ENCODE peak calls at places on chromosomes 16 and 17, in six cellular contexts. One of them, this sample, is unnamed.

GRCh38 chr16:57623251-57624043 is 5.0 kb upstream of the ADGRG1 start:
- DNase-seq in WTC11: peak; percentile 49
- DNase-seq in CD8-positive, alpha-beta T cell: no peak
- DNase-seq in mammary epithelial cell: peak; percentile 95
- DNase-seq in thoracic aorta: no peak
- DNase-seq in glutamatergic neuron: no peak
- DNase-seq in this sample: no peak

GRCh38 chr16:28192811-28193529 is 18.8 kb downstream of the XPO6 start:
- DNase-seq in thoracic aorta: no peak
- DNase-seq in CD8-positive, alpha-beta T cell: peak; percentile 89
- DNase-seq in WTC11: no peak
- DNase-seq in glutamatergic neuron: no peak
- DNase-seq in mammary epithelial cell: no peak
- DNase-seq in this sample: no peak

GRCh38 chr16:68179855-68180254 is 56.1 kb downstream of the ESRP2 start:
- DNase-seq in thoracic aorta: no peak
- DNase-seq in glutamatergic neuron: no peak
- DNase-seq in WTC11: no peak
- DNase-seq in CD8-positive, alpha-beta T cell: no peak
- DNase-seq in mammary epithelial cell: no peak
- DNase-seq in this sample: no peak

GRCh38 chr17:64596439-64596838 is 65.7 kb downstream of the SMURF2 start:
- DNase-seq in WTC11: no peak
- DNase-seq in mammary epithelial cell: no peak
- DNase-seq in CD8-positive, alpha-beta T cell: no peak
- DNase-seq in glutamatergic neuron: no peak
- DNase-seq in thoracic aorta: no peak
- DNase-seq in this sample: no peak

GRCh38 chr17:75950850-75951554 is 10.2 kb upstream of the FBF1 start:
- DNase-seq in CD8-positive, alpha-beta T cell: no peak
- DNase-seq in thoracic aorta: no peak
- DNase-seq in WTC11: no peak
- DNase-seq in glutamatergic neuron: no peak
- DNase-seq in mammary epithelial cell: no peak
- DNase-seq in this sample: no peak

GRCh38 chr16:79320956-79321355 is 279.6 kb downstream of the MAF start:
- DNase-seq in thoracic aorta: no peak
- DNase-seq in mammary epithelial cell: no peak
- DNase-seq in glutamatergic neuron: no peak
- DNase-seq in CD8-positive, alpha-beta T cell: no peak
- DNase-seq in WTC11: no peak
- DNase-seq in this sample: no peak

GRCh38 chr17:56125830-56126819 is 27.1 kb upstream of the ANKFN1 start:
- DNase-seq in thoracic aorta: no peak
- DNase-seq in mammary epithelial cell: peak; percentile 17
- DNase-seq in CD8-positive, alpha-beta T cell: no peak
- DNase-seq in WTC11: no peak
- DNase-seq in glutamatergic neuron: peak; percentile 24
- DNase-seq in this sample: peak; percentile 38

GRCh38 chr16:54397838-54398237 is 111.3 kb upstream of the IRX3 start:
- DNase-seq in CD8-positive, alpha-beta T cell: no peak
- DNase-seq in glutamatergic neuron: no peak
- DNase-seq in thoracic aorta: no peak
- DNase-seq in mammary epithelial cell: no peak
- DNase-seq in WTC11: no peak
- DNase-seq in this sample: no peak

GRCh38 chr16:9092282-9092962 is 978 bp downstream of the HAPSTR1 start:
- DNase-seq in mammary epithelial cell: no peak
- DNase-seq in thoracic aorta: no peak
- DNase-seq in glutamatergic neuron: peak; percentile 41
- DNase-seq in WTC11: peak; percentile 35
- DNase-seq in CD8-positive, alpha-beta T cell: peak; percentile 64
- DNase-seq in this sample: peak; percentile 39

GRCh38 chr17:62658136-62658535 is 30.7 kb downstream of the MRC2 start:
- DNase-seq in thoracic aorta: no peak
- DNase-seq in WTC11: peak; percentile 3
- DNase-seq in CD8-positive, alpha-beta T cell: no peak
- DNase-seq in mammary epithelial cell: no peak
- DNase-seq in glutamatergic neuron: no peak
- DNase-seq in this sample: no peak

GRCh38 chr17:49108318-49108717 is 24.3 kb upstream of the B4GALNT2 start:
- DNase-seq in glutamatergic neuron: no peak
- DNase-seq in thoracic aorta: no peak
- DNase-seq in mammary epithelial cell: peak; percentile 37
- DNase-seq in WTC11: no peak
- DNase-seq in CD8-positive, alpha-beta T cell: no peak
- DNase-seq in this sample: no peak

DNA sequence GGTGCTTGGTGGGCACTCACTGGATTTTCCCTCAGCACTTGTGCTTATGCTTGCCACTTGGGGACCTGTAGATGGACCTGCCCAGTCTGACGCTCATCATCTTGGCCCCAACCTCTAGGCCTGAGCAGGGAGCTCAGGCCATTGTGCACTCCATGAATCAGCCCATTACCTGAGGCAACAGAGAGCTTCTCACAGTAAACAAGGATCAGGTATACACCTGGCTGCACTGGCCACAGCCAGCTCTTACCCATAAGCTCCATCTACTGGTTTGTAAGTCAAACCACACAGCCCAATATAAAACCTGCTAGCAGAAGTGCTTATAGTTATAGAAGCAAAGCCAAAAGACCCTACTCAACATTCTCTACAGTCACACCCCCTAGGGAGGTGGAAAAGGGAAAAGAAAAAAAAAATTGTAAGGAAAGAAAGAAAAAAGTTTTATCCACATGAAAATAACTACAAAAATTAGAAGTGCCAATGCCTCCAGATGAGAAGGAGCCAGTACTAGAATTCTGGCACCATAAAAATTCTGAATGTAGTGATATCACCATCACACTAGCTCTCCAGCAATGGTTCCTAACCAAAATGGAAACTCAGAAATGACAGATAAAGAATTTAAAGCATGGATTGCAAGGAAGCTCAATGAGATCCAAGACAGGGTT is 87.8 kb upstream of the CDH5 start:
- DNase-seq in WTC11: no peak
- DNase-seq in CD8-positive, alpha-beta T cell: no peak
- DNase-seq in glutamatergic neuron: no peak
- DNase-seq in mammary epithelial cell: peak; percentile 90
- DNase-seq in thoracic aorta: no peak
- DNase-seq in this sample: no peak
- TF ChIP-seq CTCF in WTC11: no peak
- TF ChIP-seq CTCF in CD8-positive, alpha-beta T cell: no peak
- TF ChIP-seq CTCF in glutamatergic neuron: no peak
- TF ChIP-seq CTCF in mammary epithelial cell: peak; percentile 77
- TF ChIP-seq CTCF in thoracic aorta: no peak
- TF ChIP-seq CTCF in this sample: no peak

GRCh38 chr16:81408409-81408950 is 36.1 kb upstream of the CMIP start:
- DNase-seq in thoracic aorta: no peak
- DNase-seq in WTC11: no peak
- DNase-seq in mammary epithelial cell: no peak
- DNase-seq in glutamatergic neuron: no peak
- DNase-seq in CD8-positive, alpha-beta T cell: no peak
- DNase-seq in this sample: no peak

GRCh38 chr16:81403601-81404391 is 40.8 kb upstream of the CMIP start:
- DNase-seq in glutamatergic neuron: peak; percentile 95
- DNase-seq in CD8-positive, alpha-beta T cell: peak; percentile 71
- DNase-seq in mammary epithelial cell: peak; percentile 69
- DNase-seq in thoracic aorta: peak; percentile 46
- DNase-seq in WTC11: peak; percentile 94
- DNase-seq in this sample: peak; percentile 95

GRCh38 chr16:81409016-81409556 is 35.5 kb upstream of the CMIP start:
- DNase-seq in CD8-positive, alpha-beta T cell: no peak
- DNase-seq in thoracic aorta: no peak
- DNase-seq in glutamatergic neuron: no peak
- DNase-seq in mammary epithelial cell: no peak
- DNase-seq in WTC11: no peak
- DNase-seq in this sample: no peak

GRCh38 chr16:81403208-81403600 is 41.4 kb upstream of the CMIP start:
- DNase-seq in CD8-positive, alpha-beta T cell: no peak
- DNase-seq in thoracic aorta: no peak
- DNase-seq in mammary epithelial cell: no peak
- DNase-seq in glutamatergic neuron: no peak
- DNase-seq in WTC11: no peak
- DNase-seq in this sample: no peak

DNA sequence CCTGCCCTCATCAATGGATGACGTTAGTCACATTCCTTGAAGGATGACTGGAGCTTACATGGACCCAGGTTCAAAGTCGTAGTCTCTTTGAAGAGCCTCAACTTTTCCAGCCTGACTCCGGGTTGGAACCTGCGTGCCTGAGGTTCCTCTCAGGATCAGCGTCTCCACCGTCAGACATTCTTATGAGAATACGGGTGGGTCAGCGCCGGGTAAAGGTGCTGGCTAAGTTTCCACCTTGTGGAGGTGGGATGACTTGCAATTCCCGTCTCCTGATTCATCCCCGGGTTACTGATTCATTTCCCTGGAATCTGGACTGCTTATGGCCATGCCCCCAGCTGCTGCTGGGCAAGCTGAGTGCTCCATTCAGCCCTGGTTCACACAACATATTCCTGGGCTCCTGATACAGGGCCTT is 38.9 kb upstream of the CMIP start:
- DNase-seq in WTC11: peak; percentile 36
- DNase-seq in glutamatergic neuron: no peak
- DNase-seq in CD8-positive, alpha-beta T cell: no peak
- DNase-seq in mammary epithelial cell: peak; percentile 98
- DNase-seq in thoracic aorta: no peak
- DNase-seq in this sample: no peak
- TF ChIP-seq CTCF in WTC11: no peak
- TF ChIP-seq CTCF in glutamatergic neuron: no peak
- TF ChIP-seq CTCF in CD8-positive, alpha-beta T cell: no peak
- TF ChIP-seq CTCF in mammary epithelial cell: peak; percentile 39
- TF ChIP-seq CTCF in thoracic aorta: no peak
- TF ChIP-seq CTCF in this sample: no peak

GRCh38 chr16:85829751-85830445 is 30.4 kb downstream of the COX4I1 start:
- DNase-seq in WTC11: no peak
- DNase-seq in CD8-positive, alpha-beta T cell: no peak
- DNase-seq in mammary epithelial cell: no peak
- DNase-seq in glutamatergic neuron: no peak
- DNase-seq in thoracic aorta: no peak
- DNase-seq in this sample: no peak

GRCh38 chr16:85834741-85835140 is 35.2 kb downstream of the COX4I1 start:
- DNase-seq in glutamatergic neuron: no peak
- DNase-seq in thoracic aorta: no peak
- DNase-seq in mammary epithelial cell: no peak
- DNase-seq in WTC11: no peak
- DNase-seq in CD8-positive, alpha-beta T cell: no peak
- DNase-seq in this sample: no peak

GRCh38 chr16:85833540-85833914 is 34.0 kb downstream of the COX4I1 start:
- DNase-seq in WTC11: no peak
- DNase-seq in CD8-positive, alpha-beta T cell: no peak
- DNase-seq in glutamatergic neuron: no peak
- DNase-seq in mammary epithelial cell: no peak
- DNase-seq in thoracic aorta: no peak
- DNase-seq in this sample: no peak

GRCh38 chr16:85835227-85835751 is 35.8 kb downstream of the COX4I1 start:
- DNase-seq in thoracic aorta: no peak
- DNase-seq in mammary epithelial cell: no peak
- DNase-seq in CD8-positive, alpha-beta T cell: no peak
- DNase-seq in glutamatergic neuron: no peak
- DNase-seq in WTC11: no peak
- DNase-seq in this sample: no peak

DNA sequence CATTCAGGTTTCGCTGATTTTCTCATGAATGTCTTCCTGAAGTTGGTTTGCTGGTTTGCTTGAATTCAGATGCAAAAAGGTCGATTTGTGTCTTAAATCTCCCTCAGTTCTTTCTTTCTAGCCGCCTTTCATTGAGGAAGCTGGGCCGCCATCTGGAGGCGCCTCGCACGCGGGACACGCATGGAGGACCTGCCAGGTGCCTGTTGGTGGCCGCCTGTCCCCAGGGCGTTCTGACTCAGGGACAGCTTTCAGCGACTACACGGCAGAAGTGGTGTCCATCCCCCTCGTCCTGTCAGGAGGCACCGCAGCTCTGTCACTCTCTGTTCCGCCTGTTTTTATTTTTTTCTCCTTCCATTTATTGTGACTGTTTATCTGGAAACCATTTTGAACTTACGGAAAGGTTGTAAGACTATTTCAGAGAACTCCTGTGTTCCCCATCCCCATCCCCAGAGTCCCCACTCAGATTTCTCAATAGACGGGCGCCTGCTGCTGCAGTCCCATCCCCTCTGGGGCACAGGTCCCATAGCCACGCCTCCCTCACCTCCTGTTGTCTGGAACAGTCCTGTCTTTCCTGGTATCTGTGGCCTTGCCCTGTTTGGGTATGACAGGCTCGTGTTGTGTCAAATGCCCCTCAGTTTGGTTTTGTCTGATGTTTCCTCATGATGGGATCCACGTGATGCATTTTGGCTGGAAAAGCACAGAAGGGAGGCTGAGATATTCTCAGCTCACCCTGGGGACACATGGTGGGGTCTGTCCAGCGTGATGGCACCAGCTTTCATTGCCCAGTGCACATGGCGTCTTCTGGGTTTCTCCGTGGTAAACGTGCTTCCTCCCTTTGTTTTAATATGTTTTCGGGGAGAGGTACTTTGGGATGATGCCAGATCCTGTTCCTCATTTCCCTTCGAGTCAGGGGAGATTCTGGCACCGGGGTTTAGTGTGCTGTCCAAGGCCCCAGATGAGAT is 33.4 kb downstream of the COX4I1 start:
- DNase-seq in CD8-positive, alpha-beta T cell: no peak
- DNase-seq in thoracic aorta: no peak
- DNase-seq in WTC11: no peak
- DNase-seq in mammary epithelial cell: no peak
- DNase-seq in glutamatergic neuron: no peak
- DNase-seq in this sample: no peak
- TF ChIP-seq CTCF in CD8-positive, alpha-beta T cell: no peak
- TF ChIP-seq CTCF in thoracic aorta: no peak
- TF ChIP-seq CTCF in WTC11: no peak
- TF ChIP-seq CTCF in mammary epithelial cell: no peak
- TF ChIP-seq CTCF in glutamatergic neuron: no peak
- TF ChIP-seq CTCF in this sample: no peak

GRCh38 chr16:77437859-77438258 is 3.0 kb upstream of the ADAMTS18 start:
- DNase-seq in mammary epithelial cell: no peak
- DNase-seq in thoracic aorta: no peak
- DNase-seq in CD8-positive, alpha-beta T cell: no peak
- DNase-seq in glutamatergic neuron: no peak
- DNase-seq in WTC11: no peak
- DNase-seq in this sample: no peak
- TF ChIP-seq CTCF in mammary epithelial cell: no peak
- TF ChIP-seq CTCF in thoracic aorta: no peak
- TF ChIP-seq CTCF in CD8-positive, alpha-beta T cell: no peak
- TF ChIP-seq CTCF in glutamatergic neuron: no peak
- TF ChIP-seq CTCF in WTC11: no peak
- TF ChIP-seq CTCF in this sample: no peak

DNA sequence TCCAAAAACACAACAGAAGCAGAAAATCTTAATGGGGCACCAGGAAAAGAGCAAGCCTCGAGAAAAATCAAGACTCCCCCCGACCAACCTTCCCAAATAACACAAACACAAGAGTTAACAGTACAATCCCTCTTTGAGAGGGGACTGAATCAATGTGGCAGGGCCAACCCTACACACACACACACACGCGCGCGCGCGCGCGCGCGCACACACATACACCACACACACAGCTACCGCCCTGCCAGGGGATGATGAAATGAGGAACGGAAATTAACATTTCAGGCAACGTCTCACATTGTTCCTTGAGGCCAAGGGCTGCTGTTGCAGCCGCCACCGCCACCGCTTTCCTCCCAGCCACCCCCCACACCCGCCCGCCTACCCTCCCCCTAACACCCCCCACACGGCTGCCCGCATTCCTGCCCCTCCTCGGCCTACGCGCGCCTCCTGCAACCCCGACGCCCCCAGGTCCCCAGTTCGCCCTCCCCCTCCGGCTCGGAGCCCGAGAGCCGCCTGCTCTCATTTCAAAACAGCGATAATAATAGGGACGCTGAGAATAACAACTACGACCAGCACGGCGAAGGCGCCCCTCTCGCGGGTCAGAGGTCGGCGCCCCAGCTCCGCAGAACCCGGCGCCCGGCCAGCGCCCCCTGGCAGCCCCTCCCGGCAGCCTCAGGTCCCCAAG is 1.2 kb downstream of the ANKRD11 start:
- DNase-seq in thoracic aorta: peak; percentile 76
- DNase-seq in WTC11: peak; percentile 79
- DNase-seq in mammary epithelial cell: peak; percentile 90
- DNase-seq in glutamatergic neuron: peak; percentile 76
- DNase-seq in CD8-positive, alpha-beta T cell: peak; percentile 93
- DNase-seq in this sample: peak; percentile 68
- TF ChIP-seq CTCF in thoracic aorta: peak; percentile 56
- TF ChIP-seq CTCF in WTC11: no peak
- TF ChIP-seq CTCF in mammary epithelial cell: peak; percentile 31
- TF ChIP-seq CTCF in glutamatergic neuron: peak; percentile 12
- TF ChIP-seq CTCF in CD8-positive, alpha-beta T cell: no peak
- TF ChIP-seq CTCF in this sample: no peak

This sample was measured in endothelial cell.